ENCODE peak calls at places on chromosomes 7 and 10, in ten cellular contexts. One of them, this sample, is unnamed.

GRCh38 chr7:80740778-80741545 is 102.5 kb downstream of the CD36 start:
- DNase-seq in tibial nerve: no peak
- DNase-seq in K562: no peak
- DNase-seq in mammary epithelial cell: no peak
- DNase-seq in adipocyte: peak
- DNase-seq in SK-N-SH: no peak
- DNase-seq in ovary: no peak
- DNase-seq in GM23338: peak
- DNase-seq in GM12878: no peak
- DNase-seq in CD8-positive, alpha-beta T cell: no peak
- DNase-seq in this sample: no peak

GRCh38 chr7:41711283-41712064 is 8.6 kb upstream of the INHBA start:
- DNase-seq in tibial nerve: no peak
- DNase-seq in K562: peak
- DNase-seq in mammary epithelial cell: no peak
- DNase-seq in adipocyte: peak
- DNase-seq in SK-N-SH: peak
- DNase-seq in ovary: no peak
- DNase-seq in GM23338: peak
- DNase-seq in GM12878: no peak
- DNase-seq in CD8-positive, alpha-beta T cell: no peak
- DNase-seq in this sample: peak

GRCh38 chr10:70295321-70295720 is 11.5 kb upstream of the NPFFR1 start:
- DNase-seq in tibial nerve: no peak
- DNase-seq in K562: no peak
- DNase-seq in mammary epithelial cell: no peak
- DNase-seq in adipocyte: no peak
- DNase-seq in SK-N-SH: no peak
- DNase-seq in ovary: no peak
- DNase-seq in GM23338: no peak
- DNase-seq in GM12878: no peak
- DNase-seq in CD8-positive, alpha-beta T cell: no peak
- DNase-seq in this sample: no peak

GRCh38 chr10:124697837-124698559 is 46.2 kb downstream of the FAM53B start:
- DNase-seq in tibial nerve: no peak
- DNase-seq in K562: no peak
- DNase-seq in mammary epithelial cell: no peak
- DNase-seq in adipocyte: no peak
- DNase-seq in SK-N-SH: no peak
- DNase-seq in ovary: peak
- DNase-seq in GM23338: peak
- DNase-seq in GM12878: no peak
- DNase-seq in CD8-positive, alpha-beta T cell: peak
- DNase-seq in this sample: peak

GRCh38 chr10:17865351-17865750 is 56.2 kb downstream of the MRC1 start:
- DNase-seq in tibial nerve: no peak
- DNase-seq in K562: no peak
- DNase-seq in mammary epithelial cell: no peak
- DNase-seq in adipocyte: peak
- DNase-seq in SK-N-SH: no peak
- DNase-seq in ovary: no peak
- DNase-seq in GM23338: peak
- DNase-seq in GM12878: no peak
- DNase-seq in CD8-positive, alpha-beta T cell: no peak
- DNase-seq in this sample: no peak

GRCh38 chr7:138316421-138317043 is 143.5 kb upstream of the TRIM24 start:
- DNase-seq in tibial nerve: no peak
- DNase-seq in K562: no peak
- DNase-seq in mammary epithelial cell: no peak
- DNase-seq in adipocyte: no peak
- DNase-seq in SK-N-SH: no peak
- DNase-seq in ovary: no peak
- DNase-seq in GM23338: no peak
- DNase-seq in GM12878: peak
- DNase-seq in CD8-positive, alpha-beta T cell: no peak
- DNase-seq in this sample: no peak

GRCh38 chr10:112446055-112446854 is 459 bp downstream of the ZDHHC6 start:
- DNase-seq in tibial nerve: no peak
- DNase-seq in K562: no peak
- DNase-seq in mammary epithelial cell: peak
- DNase-seq in adipocyte: peak
- DNase-seq in SK-N-SH: no peak
- DNase-seq in ovary: no peak
- DNase-seq in GM23338: no peak
- DNase-seq in GM12878: no peak
- DNase-seq in CD8-positive, alpha-beta T cell: no peak
- DNase-seq in this sample: no peak

GRCh38 chr7:39085590-39086049 is 107.9 kb downstream of the POU6F2 start:
- DNase-seq in tibial nerve: no peak
- DNase-seq in K562: no peak
- DNase-seq in mammary epithelial cell: peak
- DNase-seq in adipocyte: peak
- DNase-seq in SK-N-SH: no peak
- DNase-seq in ovary: no peak
- DNase-seq in GM23338: peak
- DNase-seq in GM12878: no peak
- DNase-seq in CD8-positive, alpha-beta T cell: no peak
- DNase-seq in this sample: no peak

GRCh38 chr7:78179211-78179610 is 380.6 kb downstream of the PHTF2 start:
- DNase-seq in tibial nerve: no peak
- DNase-seq in K562: no peak
- DNase-seq in mammary epithelial cell: no peak
- DNase-seq in adipocyte: no peak
- DNase-seq in SK-N-SH: no peak
- DNase-seq in ovary: no peak
- DNase-seq in GM23338: no peak
- DNase-seq in GM12878: no peak
- DNase-seq in CD8-positive, alpha-beta T cell: no peak
- DNase-seq in this sample: no peak

GRCh38 chr7:50807026-50807730 is 24.5 kb upstream of the GRB10 start:
- DNase-seq in tibial nerve: no peak
- DNase-seq in K562: no peak
- DNase-seq in mammary epithelial cell: peak
- DNase-seq in adipocyte: no peak
- DNase-seq in SK-N-SH: no peak
- DNase-seq in ovary: no peak
- DNase-seq in GM23338: no peak
- DNase-seq in GM12878: no peak
- DNase-seq in CD8-positive, alpha-beta T cell: no peak
- DNase-seq in this sample: peak

GRCh38 chr10:72242675-72243074 is 26.6 kb upstream of the ASCC1 start:
- DNase-seq in tibial nerve: peak
- DNase-seq in K562: no peak
- DNase-seq in mammary epithelial cell: no peak
- DNase-seq in adipocyte: peak
- DNase-seq in SK-N-SH: no peak
- DNase-seq in ovary: peak
- DNase-seq in GM23338: peak
- DNase-seq in GM12878: no peak
- DNase-seq in CD8-positive, alpha-beta T cell: no peak
- DNase-seq in this sample: no peak

GRCh38 chr10:116151076-116151475 is 121.9 kb downstream of the GFRA1 start:
- DNase-seq in tibial nerve: no peak
- DNase-seq in K562: no peak
- DNase-seq in mammary epithelial cell: no peak
- DNase-seq in adipocyte: no peak
- DNase-seq in SK-N-SH: no peak
- DNase-seq in ovary: no peak
- DNase-seq in GM23338: no peak
- DNase-seq in GM12878: no peak
- DNase-seq in CD8-positive, alpha-beta T cell: no peak
- DNase-seq in this sample: no peak

GRCh38 chr10:93476756-93477155 is 5.4 kb downstream of the MYOF start:
- DNase-seq in tibial nerve: no peak
- DNase-seq in K562: no peak
- DNase-seq in mammary epithelial cell: no peak
- DNase-seq in adipocyte: no peak
- DNase-seq in SK-N-SH: no peak
- DNase-seq in ovary: no peak
- DNase-seq in GM23338: no peak
- DNase-seq in GM12878: no peak
- DNase-seq in CD8-positive, alpha-beta T cell: no peak
- DNase-seq in this sample: no peak

GRCh38 chr7:10521306-10521705 is 452.4 kb upstream of the PHF14 start:
- DNase-seq in tibial nerve: no peak
- DNase-seq in K562: no peak
- DNase-seq in mammary epithelial cell: no peak
- DNase-seq in adipocyte: no peak
- DNase-seq in SK-N-SH: no peak
- DNase-seq in ovary: no peak
- DNase-seq in GM23338: no peak
- DNase-seq in GM12878: no peak
- DNase-seq in CD8-positive, alpha-beta T cell: no peak
- DNase-seq in this sample: no peak

GRCh38 chr7:88040694-88041093 is 106.6 kb downstream of the ADAM22 start:
- DNase-seq in tibial nerve: no peak
- DNase-seq in K562: no peak
- DNase-seq in mammary epithelial cell: peak
- DNase-seq in adipocyte: no peak
- DNase-seq in SK-N-SH: peak
- DNase-seq in ovary: no peak
- DNase-seq in GM23338: no peak
- DNase-seq in GM12878: no peak
- DNase-seq in CD8-positive, alpha-beta T cell: no peak
- DNase-seq in this sample: peak

GRCh38 chr10:124741281-124741921 is 2.8 kb downstream of the FAM53B start:
- DNase-seq in tibial nerve: peak
- DNase-seq in K562: peak
- DNase-seq in mammary epithelial cell: peak
- DNase-seq in adipocyte: peak
- DNase-seq in SK-N-SH: peak
- DNase-seq in ovary: peak
- DNase-seq in GM23338: peak
- DNase-seq in GM12878: no peak
- DNase-seq in CD8-positive, alpha-beta T cell: peak
- DNase-seq in this sample: peak

GRCh38 chr7:16422917-16423316 is 1.6 kb upstream of the CRPPA start:
- DNase-seq in tibial nerve: no peak
- DNase-seq in K562: peak
- DNase-seq in mammary epithelial cell: no peak
- DNase-seq in adipocyte: no peak
- DNase-seq in SK-N-SH: no peak
- DNase-seq in ovary: no peak
- DNase-seq in GM23338: peak
- DNase-seq in GM12878: no peak
- DNase-seq in CD8-positive, alpha-beta T cell: no peak
- DNase-seq in this sample: peak

GRCh38 chr10:18793951-18794350 is 134.7 kb downstream of the ARL5B start:
- DNase-seq in tibial nerve: no peak
- DNase-seq in K562: no peak
- DNase-seq in mammary epithelial cell: peak
- DNase-seq in adipocyte: peak
- DNase-seq in SK-N-SH: peak
- DNase-seq in ovary: no peak
- DNase-seq in GM23338: peak
- DNase-seq in GM12878: no peak
- DNase-seq in CD8-positive, alpha-beta T cell: no peak
- DNase-seq in this sample: peak

GRCh38 chr7:29343379-29343778 is 148.8 kb downstream of the CHN2 start:
- DNase-seq in tibial nerve: no peak
- DNase-seq in K562: no peak
- DNase-seq in mammary epithelial cell: no peak
- DNase-seq in adipocyte: no peak
- DNase-seq in SK-N-SH: no peak
- DNase-seq in ovary: no peak
- DNase-seq in GM23338: no peak
- DNase-seq in GM12878: no peak
- DNase-seq in CD8-positive, alpha-beta T cell: peak
- DNase-seq in this sample: no peak

GRCh38 chr10:95288273-95288672 is 2.5 kb downstream of the PDLIM1 start:
- DNase-seq in tibial nerve: no peak
- DNase-seq in K562: no peak
- DNase-seq in mammary epithelial cell: no peak
- DNase-seq in adipocyte: no peak
- DNase-seq in SK-N-SH: no peak
- DNase-seq in ovary: no peak
- DNase-seq in GM23338: no peak
- DNase-seq in GM12878: no peak
- DNase-seq in CD8-positive, alpha-beta T cell: no peak
- DNase-seq in this sample: no peak
- H3K4me3 ChIP-seq in tibial nerve: no peak
- H3K4me3 ChIP-seq in K562: no peak
- H3K4me3 ChIP-seq in mammary epithelial cell: peak
- H3K4me3 ChIP-seq in adipocyte: no peak
- H3K4me3 ChIP-seq in SK-N-SH: no peak
- H3K4me3 ChIP-seq in ovary: no peak
- H3K4me3 ChIP-seq in GM23338: peak
- H3K4me3 ChIP-seq in GM12878: peak
- H3K4me3 ChIP-seq in CD8-positive, alpha-beta T cell: no peak
- H3K4me3 ChIP-seq in this sample: no peak

GRCh38 chr10:60731134-60731883 is 47.0 kb upstream of the CDK1 start:
- DNase-seq in tibial nerve: no peak
- DNase-seq in K562: no peak
- DNase-seq in mammary epithelial cell: peak
- DNase-seq in adipocyte: no peak
- DNase-seq in SK-N-SH: no peak
- DNase-seq in ovary: no peak
- DNase-seq in GM23338: no peak
- DNase-seq in GM12878: peak
- DNase-seq in CD8-positive, alpha-beta T cell: no peak
- DNase-seq in this sample: peak
- H3K4me3 ChIP-seq in tibial nerve: no peak
- H3K4me3 ChIP-seq in K562: no peak
- H3K4me3 ChIP-seq in mammary epithelial cell: peak
- H3K4me3 ChIP-seq in adipocyte: no peak
- H3K4me3 ChIP-seq in SK-N-SH: no peak
- H3K4me3 ChIP-seq in ovary: no peak
- H3K4me3 ChIP-seq in GM23338: peak
- H3K4me3 ChIP-seq in GM12878: peak
- H3K4me3 ChIP-seq in CD8-positive, alpha-beta T cell: peak
- H3K4me3 ChIP-seq in this sample: no peak

GRCh38 chr7:152969839-152970238 is 210.3 kb downstream of the ACTR3B start:
- DNase-seq in tibial nerve: no peak
- DNase-seq in K562: no peak
- DNase-seq in mammary epithelial cell: no peak
- DNase-seq in adipocyte: no peak
- DNase-seq in SK-N-SH: no peak
- DNase-seq in ovary: no peak
- DNase-seq in GM23338: no peak
- DNase-seq in GM12878: no peak
- DNase-seq in CD8-positive, alpha-beta T cell: no peak
- DNase-seq in this sample: no peak
- H3K4me3 ChIP-seq in tibial nerve: no peak
- H3K4me3 ChIP-seq in K562: no peak
- H3K4me3 ChIP-seq in mammary epithelial cell: no peak
- H3K4me3 ChIP-seq in adipocyte: no peak
- H3K4me3 ChIP-seq in SK-N-SH: no peak
- H3K4me3 ChIP-seq in ovary: no peak
- H3K4me3 ChIP-seq in GM23338: peak
- H3K4me3 ChIP-seq in GM12878: no peak
- H3K4me3 ChIP-seq in CD8-positive, alpha-beta T cell: no peak
- H3K4me3 ChIP-seq in this sample: no peak

DNA sequence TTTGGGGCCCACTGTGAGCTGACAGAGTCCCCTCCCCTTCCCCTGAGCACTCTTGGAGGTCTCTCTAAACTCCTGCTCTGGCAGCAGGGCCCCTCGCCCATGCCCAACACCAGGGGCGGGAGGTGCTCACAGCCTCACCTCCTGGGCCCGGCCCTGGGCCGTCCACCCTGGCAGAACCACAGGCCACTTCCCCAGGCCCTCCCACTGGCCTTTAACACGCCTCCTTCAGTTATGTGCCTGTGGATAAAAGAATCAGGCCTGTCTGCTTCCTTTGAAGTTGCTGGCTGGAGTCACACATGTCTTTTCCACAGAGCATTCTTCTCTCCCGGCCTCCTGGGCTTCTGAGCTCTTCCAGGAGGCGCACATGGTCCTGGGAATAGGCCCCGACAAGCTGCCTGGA is 10.2 kb downstream of the MYL10 start:
- DNase-seq in tibial nerve: no peak
- DNase-seq in K562: no peak
- DNase-seq in mammary epithelial cell: no peak
- DNase-seq in adipocyte: peak
- DNase-seq in SK-N-SH: peak
- DNase-seq in ovary: no peak
- DNase-seq in GM23338: no peak
- DNase-seq in GM12878: no peak
- DNase-seq in CD8-positive, alpha-beta T cell: no peak
- DNase-seq in this sample: peak
- H3K4me3 ChIP-seq in tibial nerve: no peak
- H3K4me3 ChIP-seq in K562: no peak
- H3K4me3 ChIP-seq in mammary epithelial cell: no peak
- H3K4me3 ChIP-seq in adipocyte: no peak
- H3K4me3 ChIP-seq in SK-N-SH: no peak
- H3K4me3 ChIP-seq in ovary: no peak
- H3K4me3 ChIP-seq in GM23338: no peak
- H3K4me3 ChIP-seq in GM12878: no peak
- H3K4me3 ChIP-seq in CD8-positive, alpha-beta T cell: no peak
- H3K4me3 ChIP-seq in this sample: no peak